ENCODE peak calls at places on chromosomes 3 and 15, in seven cellular contexts. J, G, P, A, H, C and S are unnamed samples.

GRCh38 chr3:42819351-42819965 is 10.2 kb downstream of the ACKR2 start:
- DNase-seq in J (no peak), G (no peak), P (no peak), A (no peak), H (no peak), C (peak), S (no peak)

GRCh38 chr15:79166311-79166955 is 75.9 kb upstream of the RASGRF1 start:
- DNase-seq in J (no peak), G (no peak), P (no peak), A (no peak), H (no peak), C (no peak), S (no peak)

GRCh38 chr15:60370105-60370803 is 27.5 kb downstream of the ANXA2 start:
- DNase-seq in J (no peak), G (no peak), P (no peak), A (no peak), H (no peak), C (peak), S (no peak)

GRCh38 chr15:38080651-38081271 is 146.3 kb downstream of the TMCO5A start:
- DNase-seq in J (no peak), G (no peak), P (no peak), A (peak), H (no peak), C (no peak), S (no peak)

GRCh38 chr15:78461171-78461881 is 23.3 kb downstream of the IREB2 start:
- DNase-seq in J (no peak), G (no peak), P (no peak), A (no peak), H (no peak), C (no peak), S (no peak)

GRCh38 chr15:98684441-98684840 is 36.1 kb downstream of the IGF1R start:
- DNase-seq in J (no peak), G (no peak), P (no peak), A (peak), H (no peak), C (no peak), S (no peak)

GRCh38 chr3:49093853-49094767 is at the start of gene QRICH1:
- DNase-seq in J (peak), G (peak), P (peak), A (peak), H (peak), C (peak), S (peak)

GRCh38 chr15:89362203-89363101 is 27.8 kb upstream of the POLG start:
- DNase-seq in J (no peak), G (no peak), P (no peak), A (no peak), H (no peak), C (no peak), S (no peak)

GRCh38 chr3:18442743-18443669 is 17.9 kb upstream of the SATB1 start:
- DNase-seq in J (no peak), G (no peak), P (no peak), A (no peak), H (no peak), C (no peak), S (no peak)

GRCh38 chr3:43733459-43734384 is 43.0 kb downstream of the ABHD5 start:
- DNase-seq in J (no peak), G (no peak), P (peak), A (peak), H (peak), C (peak), S (no peak)

GRCh38 chr3:50154476-50154839 is 666 bp upstream of the SEMA3F start:
- DNase-seq in J (no peak), G (no peak), P (no peak), A (no peak), H (no peak), C (no peak), S (no peak)

GRCh38 chr3:46960081-46960701 is 16.4 kb downstream of the CCDC12 start:
- DNase-seq in J (no peak), G (peak), P (no peak), A (peak), H (no peak), C (peak), S (no peak)

GRCh38 chr3:42507252-42507651 is 4.8 kb downstream of the VIPR1 start:
- DNase-seq in J (no peak), G (no peak), P (no peak), A (no peak), H (no peak), C (no peak), S (no peak)

GRCh38 chr3:126349071-126349470 is 8.1 kb downstream of the KLF15 start:
- DNase-seq in J (no peak), G (no peak), P (peak), A (no peak), H (no peak), C (peak), S (no peak)

GRCh38 chr3:184538600-184539431 is 22.8 kb upstream of the EPHB3 start:
- DNase-seq in J (no peak), G (no peak), P (no peak), A (no peak), H (no peak), C (peak), S (no peak)

GRCh38 chr3:125110016-125110875 is 54.4 kb upstream of the HEG1 start:
- DNase-seq in J (no peak), G (peak), P (no peak), A (peak), H (no peak), C (no peak), S (peak)

GRCh38 chr15:58442122-58442521 is 10.3 kb downstream of the LIPC start:
- DNase-seq in J (no peak), G (no peak), P (no peak), A (no peak), H (no peak), C (no peak), S (no peak)

GRCh38 chr3:13091898-13092620 is 18.8 kb upstream of the IQSEC1 start:
- DNase-seq in J (peak), G (peak), P (peak), A (peak), H (peak), C (peak), S (peak)

GRCh38 chr3:133991637-133992036 is 38.1 kb downstream of the SLCO2A1 start:
- DNase-seq in J (no peak), G (no peak), P (no peak), A (no peak), H (no peak), C (peak), S (no peak)

GRCh38 chr3:128060473-128061381 is 8.5 kb downstream of the SEC61A1 start:
- DNase-seq in J (no peak), G (peak), P (no peak), A (peak), H (no peak), C (no peak), S (no peak)

GRCh38 chr15:23797747-23798157 is 110.6 kb upstream of the NDN start:
- DNase-seq in J (no peak), G (no peak), P (no peak), A (no peak), H (no peak), C (no peak), S (no peak)

GRCh38 chr3:121072128-121072527 is 164.1 kb downstream of the STXBP5L start:
- DNase-seq in J (no peak), G (no peak), P (peak), A (no peak), H (peak), C (no peak), S (no peak)

GRCh38 chr3:99637041-99637380 is 1.4 kb upstream of the COL8A1 start:
- DNase-seq in J (peak), G (peak), P (no peak), A (no peak), H (no peak), C (no peak), S (no peak)

GRCh38 chr15:92346063-92346462 is 47.6 kb upstream of the ST8SIA2 start:
- DNase-seq in J (no peak), G (no peak), P (no peak), A (no peak), H (no peak), C (no peak), S (no peak)

GRCh38 chr15:76153241-76154197 is 93.7 kb downstream of the TMEM266 start:
- DNase-seq in J (no peak), G (no peak), P (no peak), A (no peak), H (no peak), C (no peak), S (no peak)

GRCh38 chr3:57971975-57972374 is 36.2 kb upstream of the FLNB start:
- DNase-seq in J (no peak), G (no peak), P (peak), A (no peak), H (no peak), C (no peak), S (no peak)

GRCh38 chr3:69290006-69290405 is 95.9 kb downstream of the FRMD4B start:
- DNase-seq in J (no peak), G (no peak), P (peak), A (no peak), H (peak), C (no peak), S (no peak)

GRCh38 chr3:71156062-71156665 is 427.4 kb downstream of the FOXP1 start:
- DNase-seq in J (no peak), G (no peak), P (no peak), A (no peak), H (no peak), C (no peak), S (no peak)

GRCh38 chr15:57595011-57595866 is 3.5 kb downstream of the MYZAP start:
- DNase-seq in J (no peak), G (no peak), P (peak), A (no peak), H (peak), C (peak), S (no peak)

GRCh38 chr15:37586976-37587375 is 347.5 kb upstream of the TMCO5A start:
- DNase-seq in J (no peak), G (no peak), P (no peak), A (peak), H (no peak), C (no peak), S (no peak)

DNA sequence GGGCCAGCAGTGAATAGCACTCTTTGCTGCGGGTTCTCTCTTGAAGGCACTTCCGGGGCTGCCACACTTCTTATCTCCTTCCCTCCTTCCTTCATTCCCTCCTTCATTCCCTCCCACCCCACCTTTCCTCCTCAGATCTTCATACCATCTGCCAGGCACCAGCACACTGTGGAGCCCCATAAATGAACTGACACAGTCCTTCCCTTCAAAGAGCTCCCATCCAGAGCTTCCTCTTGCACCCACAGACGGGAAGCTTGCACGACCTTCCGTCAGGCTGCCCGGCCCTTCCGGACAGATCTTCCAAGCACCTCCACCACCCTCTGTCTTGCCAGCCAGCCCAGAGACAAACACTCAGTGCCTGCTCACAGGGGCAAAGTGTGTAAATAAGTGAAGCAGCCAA is 65.4 kb upstream of the HERC1 start:
- DNase-seq in J (no peak), G (no peak), P (no peak), A (no peak), H (no peak), C (no peak), S (no peak)
- H3K27ac ChIP-seq in J (no peak), G (no peak), P (no peak), A (no peak), H (no peak), C (peak), S (no peak)

DNA sequence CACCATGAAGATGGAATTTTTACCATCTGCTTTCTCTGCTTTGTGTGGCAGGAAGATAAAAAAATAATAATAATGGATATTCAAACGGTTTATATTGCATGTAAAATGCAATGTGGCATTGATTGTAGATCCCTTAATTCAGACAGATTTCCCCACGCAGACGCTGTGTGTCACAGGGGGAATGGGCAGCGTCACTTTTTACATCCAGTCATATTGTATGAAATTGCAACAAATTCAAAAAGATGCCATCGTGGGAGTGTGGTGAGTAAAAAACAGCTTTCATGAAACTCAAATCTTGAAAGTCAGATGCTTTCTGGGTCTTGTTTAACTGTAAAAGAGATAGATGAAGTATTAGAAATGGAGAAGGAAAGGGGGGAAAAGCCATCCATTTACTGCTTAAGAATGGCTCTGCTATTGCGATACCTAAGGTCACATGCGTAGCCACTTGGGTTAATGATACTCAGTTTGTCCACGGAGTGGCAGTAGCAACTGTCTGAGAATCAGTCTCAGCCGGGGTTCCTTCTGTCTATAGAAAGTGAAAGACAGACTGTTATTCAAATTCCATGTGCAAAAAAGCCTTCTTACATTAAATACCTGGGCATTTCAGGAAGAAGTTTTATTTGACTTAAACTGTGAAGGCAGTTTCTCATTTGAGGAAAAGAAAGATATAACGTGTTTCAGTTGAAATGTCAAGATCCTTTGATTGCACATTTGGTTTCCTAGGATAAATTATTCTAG is 28.5 kb downstream of the BTD start:
- DNase-seq in J (peak), G (no peak), P (no peak), A (peak), H (no peak), C (peak), S (peak)
- H3K4me3 ChIP-seq in J (no peak), G (peak), P (peak), A (peak), H (peak), C (peak), S (peak)

DNA sequence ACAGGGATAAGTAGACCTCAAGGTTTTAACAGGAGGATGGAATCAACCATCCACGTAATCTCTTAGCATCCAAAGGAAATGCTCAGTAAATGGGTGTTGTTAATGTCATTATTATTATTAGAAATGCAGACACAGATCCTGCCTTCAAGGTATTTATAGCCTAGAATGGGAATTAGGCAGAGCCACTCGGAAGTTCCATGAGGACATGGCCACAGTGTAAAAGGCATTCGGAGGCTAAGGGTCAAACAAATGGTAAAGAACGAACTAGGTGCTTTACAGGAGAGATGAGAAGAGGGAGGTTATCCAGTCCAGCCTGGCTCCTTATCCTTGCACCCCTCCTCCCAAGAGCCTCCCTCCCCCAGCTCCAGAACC is 65.0 kb downstream of the SRGAP3 start:
- DNase-seq in J (no peak), G (no peak), P (no peak), A (no peak), H (no peak), C (no peak), S (no peak)
- H3K27ac ChIP-seq in J (no peak), G (no peak), P (no peak), A (no peak), H (no peak), C (peak), S (no peak)

GRCh38 chr15:40763801-40764765 is at the start of gene GCHFR:
- DNase-seq in J (no peak), G (no peak), P (peak), A (peak), H (peak), C (peak), S (no peak)

GRCh38 chr15:40766906-40767837 is 2.6 kb upstream of the C15orf62 start:
- DNase-seq in J (no peak), G (no peak), P (no peak), A (peak), H (no peak), C (peak), S (no peak)

GRCh38 chr15:40767838-40768491 is 1.8 kb upstream of the C15orf62 start:
- DNase-seq in J (no peak), G (no peak), P (no peak), A (no peak), H (no peak), C (no peak), S (no peak)

GRCh38 chr15:40764766-40765136 is 883 bp downstream of the GCHFR start:
- DNase-seq in J (no peak), G (no peak), P (no peak), A (no peak), H (no peak), C (no peak), S (no peak)

DNA sequence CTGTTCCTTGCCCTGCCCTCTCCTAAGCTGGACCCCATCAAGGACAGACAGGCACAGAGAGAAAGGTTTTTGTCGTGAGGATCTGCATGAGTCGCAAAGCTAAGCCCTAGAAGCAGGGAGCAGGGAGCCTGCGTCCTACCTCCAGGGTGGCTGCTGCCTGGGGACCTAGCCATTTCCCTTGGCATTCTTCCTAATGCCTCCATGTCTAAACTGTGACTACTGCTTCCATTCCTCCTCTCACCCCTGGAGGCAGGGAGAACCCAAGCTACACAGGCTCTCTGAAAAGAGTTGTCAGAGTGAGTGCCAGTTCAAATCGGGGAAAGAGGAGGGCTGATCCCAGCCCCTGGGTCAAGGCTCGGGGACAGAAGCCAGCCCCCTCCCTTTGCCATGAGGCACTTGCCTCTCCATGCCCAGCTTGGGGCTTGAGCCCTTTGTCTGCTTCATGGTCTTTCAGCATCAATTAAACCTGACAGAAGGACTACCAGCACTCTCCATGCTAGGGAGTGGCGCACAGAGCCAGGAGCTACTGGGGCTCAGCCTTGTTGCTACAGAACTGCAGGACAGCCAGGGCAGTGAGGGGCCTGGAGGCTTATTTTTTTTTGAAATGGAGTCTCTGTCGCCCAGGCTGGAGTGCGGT is 2.4 kb downstream of the GCHFR start:
- DNase-seq in J (no peak), G (no peak), P (no peak), A (peak), H (no peak), C (no peak), S (no peak)
- H3K4me3 ChIP-seq in J (no peak), G (no peak), P (no peak), A (no peak), H (no peak), C (no peak), S (no peak)

GRCh38 chr3:5554245-5554747 is 366.8 kb downstream of the EDEM1 start:
- DNase-seq in J (no peak), G (no peak), P (no peak), A (no peak), H (no peak), C (no peak), S (no peak)
- H3K27ac ChIP-seq in J (no peak), G (no peak), P (no peak), A (no peak), H (no peak), C (no peak), S (no peak)

GRCh38 chr15:44136991-44137477 is 58.0 kb downstream of the FRMD5 start:
- DNase-seq in J (no peak), G (no peak), P (no peak), A (no peak), H (no peak), C (no peak), S (no peak)
- H3K4me3 ChIP-seq in J (no peak), G (no peak), P (no peak), A (no peak), H (no peak), C (no peak), S (no peak)